ENCODE peak calls at places on chromosomes 13 and 19, in seven cellular contexts. H is heart left ventricle; A is cardiac fibroblast; T is Peyer's patch; Z is heart right ventricle; S is CD4-positive, alpha-beta T cell; X is tibial artery. B is an unnamed sample.

GRCh38 chr13:109783447-109783814 is 3.0 kb downstream of the IRS2 start:
- DNase-seq in A (no peak), H (no peak), T (no peak), Z (no peak), X (no peak), S (no peak), B (no peak)

GRCh38 chr19:6588508-6589345 is 2.2 kb downstream of the CD70 start:
- DNase-seq in A (no peak), X (no peak), S (no peak), T (peak), Z (no peak), H (no peak), B (no peak)

GRCh38 chr13:113656831-113657671 is 947 bp downstream of the ATP4B start:
- DNase-seq in H (peak), A (no peak), T (no peak), S (no peak), Z (no peak), X (peak), B (no peak)

GRCh38 chr13:73610799-73611592 is 523.2 kb downstream of the KLF12 start:
- DNase-seq in H (no peak), Z (no peak), T (no peak), A (no peak), S (no peak), X (no peak), B (no peak)

GRCh38 chr19:38650911-38651584 is 3.6 kb downstream of the ACTN4 start:
- DNase-seq in A (peak), T (no peak), Z (no peak), H (peak), X (peak), S (no peak), B (no peak)

GRCh38 chr19:16591803-16592556 is 19.8 kb upstream of the SLC35E1 start:
- DNase-seq in A (no peak), H (no peak), T (no peak), Z (no peak), S (no peak), X (no peak), B (no peak)

GRCh38 chr19:57465680-57466381 is 8.9 kb upstream of the VN1R1 start:
- DNase-seq in A (peak), S (no peak), X (no peak), Z (no peak), T (no peak), H (no peak), B (peak)

GRCh38 chr13:27573265-27573664 is 47.1 kb downstream of the LNX2 start:
- DNase-seq in Z (no peak), H (no peak), A (peak), T (no peak), X (no peak), S (no peak), B (no peak)

GRCh38 chr13:85236431-85236830 is 562.8 kb downstream of the SLITRK6 start:
- DNase-seq in T (no peak), X (no peak), Z (no peak), A (peak), H (no peak), S (no peak), B (no peak)

GRCh38 chr19:8814176-8814575 is 17.9 kb downstream of the ZNF558 start:
- DNase-seq in A (no peak), H (no peak), S (no peak), T (no peak), Z (no peak), X (no peak), B (no peak)

DNA sequence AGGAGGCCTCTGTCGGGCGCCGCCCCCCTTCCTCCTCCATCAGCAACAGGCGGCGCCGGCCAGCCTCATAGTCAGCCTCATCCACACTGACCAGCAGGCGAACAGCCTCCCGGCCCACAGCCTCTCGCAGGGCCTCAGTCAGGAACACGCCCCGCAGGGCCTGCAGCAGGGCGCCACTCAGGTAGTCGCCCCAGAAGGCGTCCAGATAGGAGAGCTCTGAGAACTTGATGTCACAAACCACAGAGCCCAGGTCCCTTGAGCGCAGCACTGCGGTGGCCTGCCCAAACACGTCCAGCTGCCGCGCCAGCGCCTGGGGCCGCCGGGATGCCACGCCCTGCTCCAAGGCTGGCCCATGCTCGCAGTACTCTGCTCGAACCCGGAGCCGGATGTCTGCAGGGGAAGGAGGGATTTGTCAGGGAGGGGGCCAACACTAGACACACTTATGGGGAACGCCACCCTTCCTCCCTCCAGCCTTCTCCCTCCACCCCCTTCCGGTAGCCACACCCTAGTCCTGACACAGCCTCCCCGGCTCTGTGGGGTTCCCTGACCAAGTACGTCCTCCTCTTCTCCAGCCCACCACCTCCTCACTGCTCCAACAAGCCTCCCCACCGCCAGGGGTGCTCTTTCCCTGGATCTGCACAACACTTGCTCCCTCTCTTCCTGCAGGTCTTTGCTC is 17.9 kb downstream of the DEDD2 start:
- DNase-seq in H (peak), X (peak), S (no peak), A (no peak), Z (peak), T (peak), B (peak)
- TF ChIP-seq CTCF in H (no peak), X (no peak), S (peak), A (no peak), Z (no peak), T (no peak), B (peak)

DNA sequence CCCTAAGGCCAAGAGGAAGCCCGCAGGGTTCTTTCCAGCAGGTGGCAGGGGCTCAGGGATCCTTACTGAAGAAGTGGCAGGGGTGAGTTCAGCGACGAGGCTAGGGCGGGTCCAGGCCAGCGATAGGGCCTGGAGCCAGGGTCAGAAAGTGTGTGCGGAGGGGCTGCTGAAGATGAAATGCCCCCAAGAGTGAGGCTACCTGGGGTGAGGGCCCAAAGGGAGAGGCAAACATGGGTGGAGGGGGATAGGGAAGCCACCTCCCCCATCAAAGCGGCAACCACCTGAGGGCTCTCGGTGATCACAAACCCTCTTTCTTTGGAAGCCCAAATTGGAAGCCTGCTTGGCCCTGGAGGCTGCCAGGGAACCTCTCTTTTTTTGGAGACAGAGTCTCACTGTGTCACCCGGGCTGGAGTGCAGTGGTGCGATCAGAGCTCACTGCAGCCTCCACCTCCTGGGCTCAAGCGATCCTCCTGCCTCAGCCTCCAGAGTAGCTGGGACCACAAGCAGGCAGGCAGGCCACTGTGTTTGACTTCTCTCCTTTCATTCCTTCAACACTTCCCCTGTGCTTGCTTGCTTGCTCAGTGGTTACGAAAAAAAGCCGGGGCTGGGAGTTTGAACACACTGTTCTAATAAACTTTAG is 1.2 kb upstream of the ATP8B3 start:
- DNase-seq in H (peak), S (no peak), A (no peak), T (no peak), Z (no peak), X (no peak), B (no peak)
- TF ChIP-seq CTCF in H (no peak), S (peak), A (no peak), T (no peak), Z (peak), X (no peak), B (no peak)

GRCh38 chr13:102948006-102948405 is 102.2 kb downstream of the ERCC5 start:
- DNase-seq in A (peak), T (no peak), X (no peak), Z (peak), H (no peak), S (no peak), B (no peak)
- TF ChIP-seq CTCF in A (no peak), T (peak), X (no peak), Z (peak), H (peak), S (no peak), B (no peak)

DNA sequence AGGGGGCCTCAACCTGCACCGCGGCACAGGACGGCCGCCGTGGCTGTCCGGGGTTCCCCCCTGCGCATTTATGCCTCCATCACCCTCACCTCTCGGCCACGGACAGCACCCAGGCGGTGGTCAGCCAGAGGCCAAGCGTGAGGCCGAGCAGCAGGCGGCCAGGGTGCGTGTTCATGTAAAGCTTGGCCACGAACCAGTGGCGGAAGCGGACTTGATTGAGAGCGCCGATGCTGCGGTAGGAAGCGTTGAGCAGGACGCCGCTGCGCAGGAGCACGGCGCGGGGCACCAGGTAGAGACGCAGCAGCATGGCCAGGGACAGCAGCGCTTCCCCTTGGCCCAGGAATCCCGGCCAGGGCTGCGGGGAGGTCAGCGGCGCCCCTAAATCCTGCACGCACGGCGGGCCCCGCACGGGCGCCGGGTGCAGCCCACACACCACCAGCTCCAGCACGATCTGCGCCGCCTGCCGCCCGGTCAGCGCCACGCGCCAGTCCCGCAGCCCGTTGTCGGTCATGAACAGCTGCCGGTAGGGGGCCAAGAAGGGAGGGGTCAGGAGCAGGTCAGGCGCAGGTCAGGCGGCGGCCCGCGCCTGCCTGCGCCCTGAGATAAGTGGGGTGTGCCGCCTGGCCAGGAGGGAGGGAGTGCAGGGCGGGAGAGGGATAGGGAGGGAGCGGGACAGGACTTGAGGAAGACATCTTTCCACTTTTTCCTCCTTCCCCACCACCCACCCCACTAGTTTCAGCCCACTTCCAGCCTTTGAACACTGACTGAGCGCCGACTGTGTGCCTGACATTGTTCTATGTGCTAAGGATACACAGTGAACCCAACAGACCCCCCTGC is 6.5 kb downstream of the KCNN4 start:
- DNase-seq in A (peak), T (no peak), X (no peak), S (no peak), Z (peak), H (peak), B (no peak)
- TF ChIP-seq CTCF in A (peak), T (peak), X (peak), S (no peak), Z (peak), H (peak), B (no peak)

GRCh38 chr19:506404-507285 is 652 bp upstream of the TPGS1 start:
- DNase-seq in S (peak), H (peak), T (peak), Z (peak), A (peak), X (peak), B (peak)
- TF ChIP-seq CTCF in S (peak), H (peak), T (peak), Z (peak), A (peak), X (peak), B (peak)

DNA sequence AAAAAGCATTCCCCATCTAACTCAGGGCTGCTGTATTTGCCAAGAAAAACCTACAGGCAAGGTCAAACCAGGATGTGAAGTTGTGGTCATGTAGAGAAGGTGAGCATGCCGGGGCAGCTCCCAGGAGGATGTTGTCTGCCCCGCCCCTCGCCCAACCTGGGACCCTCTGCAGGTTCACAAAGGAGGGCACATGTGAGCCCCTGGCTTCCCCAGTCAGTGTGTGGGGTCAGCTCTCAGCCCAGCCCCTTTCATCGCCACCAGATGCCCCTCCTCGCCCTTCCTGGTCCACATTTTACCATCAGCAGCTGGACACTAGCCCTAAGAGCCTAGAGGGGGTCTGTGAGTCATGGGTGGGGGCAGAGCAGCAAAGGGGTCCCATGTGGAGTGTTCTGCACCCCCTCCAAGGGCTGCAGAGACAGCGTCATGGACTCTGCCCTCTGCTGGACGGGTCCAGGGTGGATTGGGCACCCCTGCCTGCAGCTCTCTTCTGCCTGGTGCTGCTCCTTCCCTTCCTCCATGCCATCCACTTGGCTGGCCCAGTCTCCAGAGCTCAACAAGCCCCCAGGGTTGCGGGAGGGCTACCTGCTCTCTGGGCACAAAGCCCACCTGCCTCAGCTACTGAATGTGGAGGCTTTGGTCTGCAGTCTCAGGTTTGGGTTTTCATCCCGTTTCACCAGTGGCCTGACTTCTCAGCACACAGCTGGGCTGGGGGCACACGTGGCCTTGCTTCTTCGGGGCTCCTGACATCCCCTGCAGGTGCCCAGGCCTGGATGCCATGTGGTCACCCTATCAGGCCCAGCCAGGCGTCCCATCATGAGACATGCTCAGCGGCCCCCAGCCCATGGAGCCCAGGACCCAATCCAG is 3.7 kb downstream of the PLEKHF1 start:
- DNase-seq in H (no peak), Z (no peak), S (no peak), A (no peak), T (no peak), X (no peak), B (no peak)
- TF ChIP-seq CTCF in H (peak), Z (peak), S (no peak), A (peak), T (no peak), X (no peak), B (peak)

GRCh38 chr13:70027551-70027950 is 80.1 kb upstream of the ATXN8OS start:
- DNase-seq in H (no peak), A (no peak), T (no peak), X (no peak), Z (no peak), S (no peak), B (no peak)

GRCh38 chr13:70023506-70023905 is 84.1 kb upstream of the ATXN8OS start:
- DNase-seq in X (no peak), S (no peak), Z (no peak), A (no peak), H (no peak), T (no peak), B (no peak)
- TF ChIP-seq CTCF in X (no peak), S (no peak), Z (no peak), A (no peak), H (no peak), T (no peak), B (no peak)

GRCh38 chr19:35516310-35516709 is 2.9 kb upstream of the DMKN start:
- DNase-seq in S (no peak), T (no peak), Z (no peak), H (no peak), A (no peak), X (no peak), B (no peak)

GRCh38 chr19:35513231-35513974 is at the start of gene DMKN:
- DNase-seq in S (no peak), X (no peak), T (no peak), H (no peak), Z (no peak), A (peak), B (no peak)

GRCh38 chr19:35511337-35511736 is 2.1 kb downstream of the DMKN start:
- DNase-seq in A (no peak), Z (no peak), H (no peak), X (no peak), S (no peak), T (no peak), B (no peak)

GRCh38 chr19:35512831-35513230 is 618 bp downstream of the DMKN start:
- DNase-seq in S (no peak), Z (no peak), A (no peak), T (no peak), X (no peak), H (no peak), B (no peak)

DNA sequence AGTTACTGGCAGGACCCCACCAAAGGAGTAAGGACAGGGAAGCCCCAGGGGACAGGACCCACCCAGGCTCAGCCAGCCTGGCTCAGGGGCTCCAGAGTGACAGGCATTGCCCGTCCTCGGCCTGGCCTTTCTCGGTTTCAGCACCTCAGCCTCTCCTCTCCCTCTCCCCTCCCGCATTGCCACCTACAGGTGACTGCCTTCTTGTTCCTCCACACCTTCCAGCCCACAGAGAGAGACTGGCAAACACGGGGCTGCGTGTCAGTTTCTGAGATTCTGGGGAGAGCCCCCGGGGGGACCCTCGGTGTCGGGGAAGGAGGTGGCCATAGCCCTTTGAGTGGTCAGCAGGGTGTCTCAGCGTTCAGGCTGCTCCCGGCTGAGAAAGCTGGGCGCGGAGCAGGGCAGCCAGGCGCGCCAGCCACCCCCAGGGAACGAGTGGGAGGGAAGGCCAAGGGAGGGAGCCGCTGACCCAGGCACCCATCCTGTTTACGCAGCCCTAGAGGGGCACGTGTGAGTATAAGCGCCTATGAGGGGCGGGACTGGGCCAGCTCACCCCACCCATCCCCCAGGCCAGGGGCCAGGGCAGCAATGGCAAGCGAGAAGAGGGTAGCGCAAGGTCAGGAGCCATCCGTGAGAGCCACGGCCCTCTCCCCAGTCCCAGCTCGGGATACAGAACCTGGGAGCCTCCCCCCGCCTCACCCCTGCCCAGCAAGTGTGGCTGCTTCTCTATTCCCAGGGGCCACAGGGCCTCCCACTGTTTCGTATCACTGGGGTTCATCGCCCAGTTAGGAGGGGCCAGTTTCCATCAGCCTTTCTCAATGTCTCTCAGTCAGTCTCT is 743 bp upstream of the DMKN start:
- DNase-seq in X (no peak), H (no peak), Z (no peak), T (no peak), A (peak), S (no peak), B (no peak)
- TF ChIP-seq CTCF in X (no peak), H (no peak), Z (no peak), T (no peak), A (no peak), S (no peak), B (no peak)

GRCh38 chr19:54674021-54674617 is 11.3 kb downstream of the LILRB4 start:
- DNase-seq in H (no peak), A (peak), T (no peak), S (no peak), X (no peak), Z (no peak), B (peak)
- TF ChIP-seq CTCF in H (peak), A (peak), T (no peak), S (peak), X (peak), Z (peak), B (peak)

B was measured in GM10248.